ENCODE peak calls at places on chromosomes 6 and 20, in six cellular contexts. One of them, this sample, is unnamed.

GRCh38 chr6:19869464-19869863 is 32.3 kb downstream of the ID4 start:
- DNase-seq in HFF-Myc: no peak
- DNase-seq in psoas muscle: no peak
- DNase-seq in lung: no peak
- DNase-seq in HepG2: peak; percentile 44
- DNase-seq in dorsolateral prefrontal cortex: no peak
- DNase-seq in this sample: no peak

GRCh38 chr6:12941422-12941821 is 224.9 kb downstream of the PHACTR1 start:
- DNase-seq in lung: no peak
- DNase-seq in psoas muscle: no peak
- DNase-seq in HepG2: no peak
- DNase-seq in HFF-Myc: no peak
- DNase-seq in dorsolateral prefrontal cortex: no peak
- DNase-seq in this sample: no peak

GRCh38 chr20:20331796-20332195 is 36.1 kb upstream of the INSM1 start:
- DNase-seq in dorsolateral prefrontal cortex: no peak
- DNase-seq in psoas muscle: no peak
- DNase-seq in HepG2: no peak
- DNase-seq in lung: no peak
- DNase-seq in HFF-Myc: no peak
- DNase-seq in this sample: no peak

GRCh38 chr6:109237082-109237985 is 142.0 kb downstream of the CEP57L1 start:
- DNase-seq in HFF-Myc: no peak
- DNase-seq in psoas muscle: no peak
- DNase-seq in dorsolateral prefrontal cortex: no peak
- DNase-seq in HepG2: no peak
- DNase-seq in lung: no peak
- DNase-seq in this sample: no peak

GRCh38 chr20:33030076-33030475 is 1.4 kb upstream of the BPIFB6 start:
- DNase-seq in dorsolateral prefrontal cortex: no peak
- DNase-seq in lung: no peak
- DNase-seq in psoas muscle: peak; percentile 15
- DNase-seq in HepG2: no peak
- DNase-seq in HFF-Myc: no peak
- DNase-seq in this sample: no peak

GRCh38 chr6:140537211-140537610 is 1162.8 kb upstream of the CITED2 start:
- DNase-seq in dorsolateral prefrontal cortex: no peak
- DNase-seq in lung: no peak
- DNase-seq in HFF-Myc: peak; percentile 5
- DNase-seq in HepG2: no peak
- DNase-seq in psoas muscle: no peak
- DNase-seq in this sample: no peak

GRCh38 chr6:43714311-43715055 is 26.9 kb upstream of the MRPS18A start:
- DNase-seq in HFF-Myc: peak; percentile 73
- DNase-seq in psoas muscle: peak; percentile 79
- DNase-seq in lung: no peak
- DNase-seq in dorsolateral prefrontal cortex: no peak
- DNase-seq in HepG2: peak; percentile 54
- DNase-seq in this sample: no peak

GRCh38 chr20:11159728-11160127 is 485.9 kb upstream of the JAG1 start:
- DNase-seq in psoas muscle: no peak
- DNase-seq in dorsolateral prefrontal cortex: no peak
- DNase-seq in HepG2: no peak
- DNase-seq in HFF-Myc: no peak
- DNase-seq in lung: no peak
- DNase-seq in this sample: no peak

GRCh38 chr6:13929196-13929595 is 4.4 kb downstream of the RNF182 start:
- DNase-seq in dorsolateral prefrontal cortex: no peak
- DNase-seq in HepG2: no peak
- DNase-seq in psoas muscle: no peak
- DNase-seq in HFF-Myc: no peak
- DNase-seq in lung: no peak
- DNase-seq in this sample: no peak

GRCh38 chr6:57257911-57258541 is 35.9 kb upstream of the RAB23 start:
- DNase-seq in psoas muscle: no peak
- DNase-seq in HepG2: no peak
- DNase-seq in HFF-Myc: no peak
- DNase-seq in lung: no peak
- DNase-seq in dorsolateral prefrontal cortex: no peak
- DNase-seq in this sample: no peak

GRCh38 chr20:11012975-11013374 is 339.2 kb upstream of the JAG1 start:
- DNase-seq in psoas muscle: no peak
- DNase-seq in dorsolateral prefrontal cortex: no peak
- DNase-seq in lung: no peak
- DNase-seq in HepG2: no peak
- DNase-seq in HFF-Myc: no peak
- DNase-seq in this sample: no peak

GRCh38 chr6:22320750-22321149 is 23.9 kb upstream of the PRL start:
- DNase-seq in dorsolateral prefrontal cortex: no peak
- DNase-seq in psoas muscle: no peak
- DNase-seq in HFF-Myc: peak; percentile 52
- DNase-seq in HepG2: peak; percentile 2
- DNase-seq in lung: no peak
- DNase-seq in this sample: no peak

GRCh38 chr20:18729426-18729825 is 84.2 kb upstream of the SCP2D1 start:
- DNase-seq in HepG2: no peak
- DNase-seq in psoas muscle: no peak
- DNase-seq in HFF-Myc: no peak
- DNase-seq in lung: no peak
- DNase-seq in dorsolateral prefrontal cortex: no peak
- DNase-seq in this sample: no peak

GRCh38 chr20:58222446-58222845 is 6.0 kb downstream of the ANKRD60 start:
- DNase-seq in dorsolateral prefrontal cortex: no peak
- DNase-seq in HepG2: no peak
- DNase-seq in HFF-Myc: no peak
- DNase-seq in psoas muscle: no peak
- DNase-seq in lung: no peak
- DNase-seq in this sample: no peak

GRCh38 chr20:57498425-57499400 is 26.2 kb downstream of the CTCFL start:
- DNase-seq in HFF-Myc: no peak
- DNase-seq in dorsolateral prefrontal cortex: no peak
- DNase-seq in psoas muscle: no peak
- DNase-seq in HepG2: no peak
- DNase-seq in lung: no peak
- DNase-seq in this sample: no peak

GRCh38 chr20:3795511-3796468 is at the start of gene CDC25B:
- DNase-seq in HepG2: peak; percentile 91
- DNase-seq in psoas muscle: peak; percentile 96
- DNase-seq in HFF-Myc: peak; percentile 72
- DNase-seq in dorsolateral prefrontal cortex: peak; percentile 97
- DNase-seq in lung: peak; percentile 94
- DNase-seq in this sample: peak; percentile 82

GRCh38 chr6:48027704-48028435 is 83.1 kb downstream of the PTCHD4 start:
- DNase-seq in dorsolateral prefrontal cortex: no peak
- DNase-seq in lung: no peak
- DNase-seq in psoas muscle: no peak
- DNase-seq in HFF-Myc: no peak
- DNase-seq in HepG2: no peak
- DNase-seq in this sample: no peak

GRCh38 chr20:2692036-2692885 is at the start of gene EBF4:
- DNase-seq in HFF-Myc: no peak
- DNase-seq in dorsolateral prefrontal cortex: peak; percentile 46
- DNase-seq in lung: no peak
- DNase-seq in HepG2: no peak
- DNase-seq in psoas muscle: no peak
- DNase-seq in this sample: peak; percentile 22

GRCh38 chr6:115667478-115667996 is 393.2 kb downstream of the FRK start:
- DNase-seq in HFF-Myc: no peak
- DNase-seq in lung: no peak
- DNase-seq in psoas muscle: no peak
- DNase-seq in HepG2: no peak
- DNase-seq in dorsolateral prefrontal cortex: no peak
- DNase-seq in this sample: no peak

GRCh38 chr6:168305091-168305749 is 14.4 kb downstream of the DACT2 start:
- DNase-seq in HFF-Myc: no peak
- DNase-seq in dorsolateral prefrontal cortex: no peak
- DNase-seq in psoas muscle: no peak
- DNase-seq in lung: no peak
- DNase-seq in HepG2: no peak
- DNase-seq in this sample: no peak

GRCh38 chr20:12201289-12201991 is 283.7 kb downstream of the BTBD3 start:
- DNase-seq in dorsolateral prefrontal cortex: no peak
- DNase-seq in HepG2: no peak
- DNase-seq in lung: no peak
- DNase-seq in psoas muscle: no peak
- DNase-seq in HFF-Myc: peak; percentile 16
- DNase-seq in this sample: no peak

GRCh38 chr6:135195522-135195921 is 14.4 kb downstream of the MYB start:
- DNase-seq in dorsolateral prefrontal cortex: no peak
- DNase-seq in HFF-Myc: no peak
- DNase-seq in psoas muscle: no peak
- DNase-seq in lung: no peak
- DNase-seq in HepG2: no peak
- DNase-seq in this sample: no peak

GRCh38 chr20:8132632-8133587 is 844 bp downstream of the PLCB1 start:
- DNase-seq in lung: peak; percentile 30
- DNase-seq in dorsolateral prefrontal cortex: no peak
- DNase-seq in HFF-Myc: no peak
- DNase-seq in psoas muscle: peak; percentile 80
- DNase-seq in HepG2: no peak
- DNase-seq in this sample: no peak

GRCh38 chr6:34981951-34982350 is 92.9 kb downstream of the ANKS1A start:
- DNase-seq in psoas muscle: no peak
- DNase-seq in HepG2: no peak
- DNase-seq in dorsolateral prefrontal cortex: no peak
- DNase-seq in lung: no peak
- DNase-seq in HFF-Myc: no peak
- DNase-seq in this sample: no peak

GRCh38 chr6:12137480-12137879 is 125.4 kb downstream of the HIVEP1 start:
- DNase-seq in HFF-Myc: peak; percentile 63
- DNase-seq in HepG2: no peak
- DNase-seq in dorsolateral prefrontal cortex: no peak
- DNase-seq in psoas muscle: no peak
- DNase-seq in lung: peak; percentile 44
- DNase-seq in this sample: no peak

GRCh38 chr6:3209114-3210023 is 18.1 kb downstream of the TUBB2B start:
- DNase-seq in dorsolateral prefrontal cortex: no peak
- DNase-seq in HepG2: peak; percentile 88
- DNase-seq in lung: peak; percentile 72
- DNase-seq in psoas muscle: peak; percentile 67
- DNase-seq in HFF-Myc: peak; percentile 99
- DNase-seq in this sample: no peak

GRCh38 chr20:46034039-46034438 is 5.0 kb downstream of the SLC12A5 start:
- DNase-seq in dorsolateral prefrontal cortex: no peak
- DNase-seq in lung: no peak
- DNase-seq in HFF-Myc: no peak
- DNase-seq in psoas muscle: no peak
- DNase-seq in HepG2: no peak
- DNase-seq in this sample: no peak

GRCh38 chr6:109491207-109491938 is 8.4 kb upstream of the ZBTB24 start:
- DNase-seq in lung: no peak
- DNase-seq in dorsolateral prefrontal cortex: no peak
- DNase-seq in psoas muscle: no peak
- DNase-seq in HepG2: no peak
- DNase-seq in HFF-Myc: no peak
- DNase-seq in this sample: no peak

GRCh38 chr6:127520061-127520460 is 926 bp upstream of the MTCL3 start:
- DNase-seq in psoas muscle: no peak
- DNase-seq in HepG2: no peak
- DNase-seq in lung: no peak
- DNase-seq in HFF-Myc: no peak
- DNase-seq in dorsolateral prefrontal cortex: no peak
- DNase-seq in this sample: no peak

GRCh38 chr20:51378171-51378928 is 164.2 kb downstream of the NFATC2 start:
- DNase-seq in lung: no peak
- DNase-seq in dorsolateral prefrontal cortex: no peak
- DNase-seq in psoas muscle: no peak
- DNase-seq in HFF-Myc: no peak
- DNase-seq in HepG2: no peak
- DNase-seq in this sample: no peak
- TF ChIP-seq CTCF in lung: no peak
- TF ChIP-seq CTCF in dorsolateral prefrontal cortex: no peak
- TF ChIP-seq CTCF in psoas muscle: no peak
- TF ChIP-seq CTCF in HFF-Myc: no peak
- TF ChIP-seq CTCF in HepG2: peak; percentile 84
- TF ChIP-seq CTCF in this sample: peak; percentile 29

DNA sequence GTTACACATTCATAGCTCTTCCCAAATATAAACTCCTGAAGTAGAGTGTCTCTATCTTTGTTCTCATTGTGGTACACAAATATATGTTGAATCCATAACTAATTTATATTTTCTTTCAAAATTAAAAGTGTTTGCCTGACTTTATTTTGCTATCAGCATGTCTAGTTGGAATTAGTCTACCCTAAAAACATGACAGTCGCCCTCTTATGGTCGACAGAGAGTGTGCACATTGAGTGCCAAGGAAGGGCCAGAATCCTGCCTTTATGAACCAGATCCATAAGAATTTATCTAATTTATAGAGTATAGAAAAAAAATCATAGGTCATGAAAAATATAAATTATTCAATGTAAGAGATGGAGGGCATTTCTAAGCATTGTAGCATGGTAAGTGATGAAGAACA is 12.3 kb upstream of the DEFB112 start:
- DNase-seq in HFF-Myc: no peak
- DNase-seq in psoas muscle: no peak
- DNase-seq in HepG2: peak; percentile 16
- DNase-seq in dorsolateral prefrontal cortex: no peak
- DNase-seq in lung: no peak
- DNase-seq in this sample: no peak
- TF ChIP-seq CTCF in HFF-Myc: peak; percentile 11
- TF ChIP-seq CTCF in psoas muscle: no peak
- TF ChIP-seq CTCF in HepG2: peak; percentile 34
- TF ChIP-seq CTCF in dorsolateral prefrontal cortex: no peak
- TF ChIP-seq CTCF in lung: no peak
- TF ChIP-seq CTCF in this sample: peak; percentile 58

DNA sequence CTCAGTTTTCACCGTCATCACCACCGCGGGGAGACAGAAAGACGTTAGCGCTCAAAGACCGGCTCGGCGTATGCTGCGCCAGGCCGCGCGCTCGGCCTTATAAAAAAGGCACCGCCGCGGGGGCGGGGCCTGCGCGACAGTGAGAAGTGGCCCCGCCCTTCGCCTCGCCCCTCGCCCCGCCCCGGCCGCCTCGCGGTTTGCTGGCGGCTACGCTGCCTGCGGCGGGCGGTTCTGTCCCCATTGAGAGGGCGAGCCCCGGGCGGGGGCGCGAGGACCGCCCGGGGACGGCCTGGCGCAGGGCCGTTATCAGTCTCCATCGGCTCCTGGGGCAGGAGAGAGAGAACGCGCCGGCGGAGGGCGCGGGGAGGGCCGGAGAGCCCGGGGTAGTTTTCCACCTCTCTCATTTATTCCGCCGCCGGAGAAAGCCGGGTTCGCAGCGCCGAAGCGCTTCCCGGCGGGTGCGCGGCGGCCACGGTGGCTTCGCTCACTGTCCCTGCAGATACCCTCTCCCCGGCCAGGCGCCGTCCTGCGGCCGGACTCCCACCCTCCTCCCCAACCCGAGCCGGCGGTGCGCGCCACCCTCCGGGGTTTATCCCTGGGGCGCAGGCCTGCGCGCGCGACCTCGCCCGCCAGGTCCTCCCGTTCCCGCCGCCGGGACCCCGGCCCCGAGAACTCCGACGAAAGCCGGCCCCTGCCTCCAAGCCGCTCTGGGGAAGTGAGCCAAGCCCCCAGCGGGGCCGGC is 122.5 kb upstream of the SLC2A12 start:
- DNase-seq in HepG2: peak; percentile 87
- DNase-seq in dorsolateral prefrontal cortex: peak; percentile 96
- DNase-seq in psoas muscle: peak; percentile 97
- DNase-seq in HFF-Myc: peak; percentile 57
- DNase-seq in lung: peak; percentile 93
- DNase-seq in this sample: peak; percentile 89
- TF ChIP-seq CTCF in HepG2: peak; percentile 48
- TF ChIP-seq CTCF in dorsolateral prefrontal cortex: peak; percentile 13
- TF ChIP-seq CTCF in psoas muscle: peak; percentile 7
- TF ChIP-seq CTCF in HFF-Myc: no peak
- TF ChIP-seq CTCF in lung: no peak
- TF ChIP-seq CTCF in this sample: no peak

GRCh38 chr20:38162149-38162548 is 2.9 kb downstream of the TGM2 start:
- DNase-seq in HFF-Myc: no peak
- DNase-seq in dorsolateral prefrontal cortex: no peak
- DNase-seq in psoas muscle: no peak
- DNase-seq in lung: no peak
- DNase-seq in HepG2: no peak
- DNase-seq in this sample: no peak
- TF ChIP-seq CTCF in HFF-Myc: no peak
- TF ChIP-seq CTCF in dorsolateral prefrontal cortex: no peak
- TF ChIP-seq CTCF in psoas muscle: no peak
- TF ChIP-seq CTCF in lung: no peak
- TF ChIP-seq CTCF in HepG2: no peak
- TF ChIP-seq CTCF in this sample: no peak